ENCODE peak calls at places on chromosomes 2 and 18, in four cellular contexts. One of them, this sample, is unnamed.

GRCh38 chr2:20614201-20615045 is 36.5 kb downstream of the HS1BP3 start:
- DNase-seq in HCT116: no peak
- DNase-seq in gastrocnemius medialis: no peak
- DNase-seq in ovary: no peak
- DNase-seq in this sample: no peak

GRCh38 chr18:13141209-13141608 is 77.4 kb upstream of the LDLRAD4 start:
- DNase-seq in HCT116: no peak
- DNase-seq in gastrocnemius medialis: no peak
- DNase-seq in ovary: no peak
- DNase-seq in this sample: no peak

GRCh38 chr2:162200636-162201035 is 42.6 kb downstream of the FAP start:
- DNase-seq in HCT116: no peak
- DNase-seq in gastrocnemius medialis: no peak
- DNase-seq in ovary: no peak
- DNase-seq in this sample: no peak

GRCh38 chr2:63856302-63856600 is 14.6 kb downstream of the UGP2 start:
- DNase-seq in HCT116: no peak
- DNase-seq in gastrocnemius medialis: no peak
- DNase-seq in ovary: no peak
- DNase-seq in this sample: no peak

GRCh38 chr2:64462940-64463339 is 9.0 kb downstream of the LGALSL start:
- DNase-seq in HCT116: no peak
- DNase-seq in gastrocnemius medialis: no peak
- DNase-seq in ovary: no peak
- DNase-seq in this sample: no peak

GRCh38 chr18:2874765-2875164 is 28.0 kb downstream of the EMILIN2 start:
- DNase-seq in HCT116: no peak
- DNase-seq in gastrocnemius medialis: no peak
- DNase-seq in ovary: no peak
- DNase-seq in this sample: peak

GRCh38 chr2:88492002-88492401 is 39.5 kb upstream of the FOXI3 start:
- DNase-seq in HCT116: no peak
- DNase-seq in gastrocnemius medialis: no peak
- DNase-seq in ovary: no peak
- DNase-seq in this sample: peak

GRCh38 chr18:37385846-37386435 is 179.7 kb downstream of the CELF4 start:
- DNase-seq in HCT116: peak
- DNase-seq in gastrocnemius medialis: no peak
- DNase-seq in ovary: no peak
- DNase-seq in this sample: no peak

GRCh38 chr2:113858764-113859163 is 31.1 kb upstream of the ACTR3 start:
- DNase-seq in HCT116: no peak
- DNase-seq in gastrocnemius medialis: no peak
- DNase-seq in ovary: no peak
- DNase-seq in this sample: no peak

GRCh38 chr2:229376866-229377265 is 105.8 kb upstream of the PID1 start:
- DNase-seq in HCT116: no peak
- DNase-seq in gastrocnemius medialis: no peak
- DNase-seq in ovary: no peak
- DNase-seq in this sample: no peak

GRCh38 chr2:126571403-126571802 is 84.6 kb upstream of the GYPC start:
- DNase-seq in HCT116: no peak
- DNase-seq in gastrocnemius medialis: no peak
- DNase-seq in ovary: no peak
- DNase-seq in this sample: no peak

GRCh38 chr2:186749179-186749578 is 55.3 kb downstream of the FAM171B start:
- DNase-seq in HCT116: no peak
- DNase-seq in gastrocnemius medialis: no peak
- DNase-seq in ovary: no peak
- DNase-seq in this sample: no peak

GRCh38 chr2:13698847-13699246 is 933.7 kb upstream of the LRATD1 start:
- DNase-seq in HCT116: no peak
- DNase-seq in gastrocnemius medialis: no peak
- DNase-seq in ovary: no peak
- DNase-seq in this sample: no peak

GRCh38 chr18:3451989-3452749 is 2.2 kb downstream of the TGIF1 start:
- DNase-seq in HCT116: no peak
- DNase-seq in gastrocnemius medialis: peak
- DNase-seq in ovary: peak
- DNase-seq in this sample: peak

GRCh38 chr2:102674370-102674769 is 55.0 kb downstream of the SLC9A2 start:
- DNase-seq in HCT116: no peak
- DNase-seq in gastrocnemius medialis: no peak
- DNase-seq in ovary: no peak
- DNase-seq in this sample: no peak

GRCh38 chr2:142020368-142020767 is 110.4 kb downstream of the LRP1B start:
- DNase-seq in HCT116: no peak
- DNase-seq in gastrocnemius medialis: no peak
- DNase-seq in ovary: no peak
- DNase-seq in this sample: no peak

GRCh38 chr2:239700946-239701345 is 300.1 kb upstream of the HDAC4 start:
- DNase-seq in HCT116: no peak
- DNase-seq in gastrocnemius medialis: no peak
- DNase-seq in ovary: no peak
- DNase-seq in this sample: no peak

GRCh38 chr2:168348076-168348475 is 100.7 kb upstream of the STK39 start:
- DNase-seq in HCT116: peak
- DNase-seq in gastrocnemius medialis: no peak
- DNase-seq in ovary: no peak
- DNase-seq in this sample: no peak

GRCh38 chr2:219475697-219476604 is 22.7 kb upstream of the GMPPA start:
- DNase-seq in HCT116: no peak
- DNase-seq in gastrocnemius medialis: peak
- DNase-seq in ovary: peak
- DNase-seq in this sample: no peak

GRCh38 chr2:61758991-61759390 is 94.9 kb downstream of the FAM161A start:
- DNase-seq in HCT116: no peak
- DNase-seq in gastrocnemius medialis: no peak
- DNase-seq in ovary: no peak
- DNase-seq in this sample: no peak

GRCh38 chr2:189188446-189188845 is 8.9 kb upstream of the COL5A2 start:
- DNase-seq in HCT116: no peak
- DNase-seq in gastrocnemius medialis: no peak
- DNase-seq in ovary: no peak
- DNase-seq in this sample: no peak

GRCh38 chr18:78679861-78680260 is 299.8 kb upstream of the SALL3 start:
- DNase-seq in HCT116: no peak
- DNase-seq in gastrocnemius medialis: no peak
- DNase-seq in ovary: no peak
- DNase-seq in this sample: no peak

GRCh38 chr2:190344275-190344827 is 962 bp downstream of the INPP1 start:
- DNase-seq in HCT116: no peak
- DNase-seq in gastrocnemius medialis: peak
- DNase-seq in ovary: no peak
- DNase-seq in this sample: no peak

GRCh38 chr2:190343170-190343499 is 254 bp upstream of the INPP1 start:
- DNase-seq in HCT116: no peak
- DNase-seq in gastrocnemius medialis: no peak
- DNase-seq in ovary: no peak
- DNase-seq in this sample: peak

GRCh38 chr2:190340369-190340768 is 3.0 kb upstream of the INPP1 start:
- DNase-seq in HCT116: peak
- DNase-seq in gastrocnemius medialis: no peak
- DNase-seq in ovary: no peak
- DNase-seq in this sample: no peak

GRCh38 chr2:190342601-190343000 is 788 bp upstream of the INPP1 start:
- DNase-seq in HCT116: no peak
- DNase-seq in gastrocnemius medialis: no peak
- DNase-seq in ovary: no peak
- DNase-seq in this sample: no peak

DNA sequence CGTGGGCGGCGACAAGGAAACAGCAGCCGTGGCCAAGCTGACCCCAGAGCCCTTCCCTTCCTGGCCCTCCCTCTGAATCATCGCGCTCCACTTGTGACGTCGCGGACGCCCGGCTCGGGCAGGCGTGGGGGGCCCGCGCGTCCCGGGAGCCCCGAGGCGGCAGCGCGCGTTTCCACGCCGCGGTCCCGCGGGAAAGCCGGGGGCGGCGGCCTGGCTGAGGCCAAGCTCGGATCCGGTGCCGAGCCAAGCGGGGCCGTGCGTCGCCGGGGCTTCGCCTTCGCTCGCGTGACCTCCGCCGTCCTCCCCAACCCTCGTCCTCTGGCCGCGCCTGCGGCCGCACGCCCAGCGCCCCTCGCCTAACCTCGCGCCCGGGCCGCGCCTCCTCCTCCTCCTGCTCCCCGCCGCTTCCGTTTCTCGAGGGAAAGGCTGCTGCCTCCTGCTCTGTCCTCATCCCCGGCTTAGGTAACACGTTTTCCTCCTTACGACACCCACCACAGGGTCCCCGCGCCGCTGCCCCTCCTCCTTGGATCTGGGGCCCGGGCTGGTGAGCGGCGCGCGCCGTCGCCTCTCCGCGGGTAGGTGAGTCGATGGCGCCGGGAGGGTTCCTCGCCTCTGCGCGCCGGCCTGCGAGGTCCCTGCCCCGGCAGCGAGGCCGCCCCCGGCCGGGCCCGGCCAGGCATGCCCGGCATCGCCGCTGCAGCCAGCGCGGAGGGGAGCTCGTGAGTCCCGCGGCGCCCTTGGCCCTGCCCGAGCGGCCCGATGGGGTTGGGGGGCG is at the start of gene INPP1:
- DNase-seq in HCT116: no peak
- DNase-seq in gastrocnemius medialis: peak
- DNase-seq in ovary: peak
- DNase-seq in this sample: peak
- TF ChIP-seq POLR2A in HCT116: peak
- TF ChIP-seq POLR2A in gastrocnemius medialis: peak
- TF ChIP-seq POLR2A in ovary: peak
- TF ChIP-seq POLR2A in this sample: no peak

GRCh38 chr2:119223521-119224390 is at the start of gene STEAP3:
- DNase-seq in HCT116: peak
- DNase-seq in gastrocnemius medialis: peak
- DNase-seq in ovary: peak
- DNase-seq in this sample: peak
- TF ChIP-seq POLR2A in HCT116: peak
- TF ChIP-seq POLR2A in gastrocnemius medialis: peak
- TF ChIP-seq POLR2A in ovary: no peak
- TF ChIP-seq POLR2A in this sample: no peak

GRCh38 chr2:238256111-238256510 is 16.3 kb upstream of the HES6 start:
- DNase-seq in HCT116: no peak
- DNase-seq in gastrocnemius medialis: no peak
- DNase-seq in ovary: no peak
- DNase-seq in this sample: no peak

GRCh38 chr2:238254095-238254494 is 14.3 kb upstream of the HES6 start:
- DNase-seq in HCT116: no peak
- DNase-seq in gastrocnemius medialis: no peak
- DNase-seq in ovary: no peak
- DNase-seq in this sample: no peak

GRCh38 chr2:238256594-238257104 is 16.8 kb upstream of the HES6 start:
- DNase-seq in HCT116: peak
- DNase-seq in gastrocnemius medialis: peak
- DNase-seq in ovary: no peak
- DNase-seq in this sample: no peak

GRCh38 chr2:238255636-238256035 is 15.8 kb upstream of the HES6 start:
- DNase-seq in HCT116: no peak
- DNase-seq in gastrocnemius medialis: no peak
- DNase-seq in ovary: no peak
- DNase-seq in this sample: no peak

GRCh38 chr2:238255146-238255545 is 15.3 kb upstream of the HES6 start:
- DNase-seq in HCT116: no peak
- DNase-seq in gastrocnemius medialis: no peak
- DNase-seq in ovary: no peak
- DNase-seq in this sample: no peak
- TF ChIP-seq POLR2A in HCT116: no peak
- TF ChIP-seq POLR2A in gastrocnemius medialis: no peak
- TF ChIP-seq POLR2A in ovary: no peak
- TF ChIP-seq POLR2A in this sample: no peak

GRCh38 chr2:170770304-170771048 is at the start of gene ERICH2:
- DNase-seq in HCT116: peak
- DNase-seq in gastrocnemius medialis: peak
- DNase-seq in ovary: peak
- DNase-seq in this sample: peak
- TF ChIP-seq POLR2A in HCT116: no peak
- TF ChIP-seq POLR2A in gastrocnemius medialis: no peak
- TF ChIP-seq POLR2A in ovary: no peak
- TF ChIP-seq POLR2A in this sample: no peak

DNA sequence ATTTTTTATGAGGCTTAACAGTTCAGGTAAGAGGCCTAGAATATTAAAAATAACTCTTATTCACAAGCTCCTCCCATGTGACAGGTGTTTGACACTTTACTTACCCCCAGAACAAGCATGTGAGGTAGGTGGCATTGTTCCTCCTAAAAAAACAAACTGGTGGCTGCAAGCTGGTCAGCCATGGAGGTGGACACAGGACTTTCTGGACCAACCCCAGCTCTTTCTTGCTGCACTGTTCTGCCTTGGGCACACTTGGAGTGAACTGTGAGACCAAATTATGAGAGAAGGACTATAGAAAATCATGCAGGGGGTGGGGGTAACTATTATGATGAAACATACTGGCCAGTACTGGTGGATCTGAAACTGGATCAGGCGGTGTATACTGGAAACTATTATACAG is 56.6 kb downstream of the PTPRM start:
- DNase-seq in HCT116: no peak
- DNase-seq in gastrocnemius medialis: no peak
- DNase-seq in ovary: no peak
- DNase-seq in this sample: no peak
- TF ChIP-seq POLR2A in HCT116: no peak
- TF ChIP-seq POLR2A in gastrocnemius medialis: no peak
- TF ChIP-seq POLR2A in ovary: no peak
- TF ChIP-seq POLR2A in this sample: no peak

DNA sequence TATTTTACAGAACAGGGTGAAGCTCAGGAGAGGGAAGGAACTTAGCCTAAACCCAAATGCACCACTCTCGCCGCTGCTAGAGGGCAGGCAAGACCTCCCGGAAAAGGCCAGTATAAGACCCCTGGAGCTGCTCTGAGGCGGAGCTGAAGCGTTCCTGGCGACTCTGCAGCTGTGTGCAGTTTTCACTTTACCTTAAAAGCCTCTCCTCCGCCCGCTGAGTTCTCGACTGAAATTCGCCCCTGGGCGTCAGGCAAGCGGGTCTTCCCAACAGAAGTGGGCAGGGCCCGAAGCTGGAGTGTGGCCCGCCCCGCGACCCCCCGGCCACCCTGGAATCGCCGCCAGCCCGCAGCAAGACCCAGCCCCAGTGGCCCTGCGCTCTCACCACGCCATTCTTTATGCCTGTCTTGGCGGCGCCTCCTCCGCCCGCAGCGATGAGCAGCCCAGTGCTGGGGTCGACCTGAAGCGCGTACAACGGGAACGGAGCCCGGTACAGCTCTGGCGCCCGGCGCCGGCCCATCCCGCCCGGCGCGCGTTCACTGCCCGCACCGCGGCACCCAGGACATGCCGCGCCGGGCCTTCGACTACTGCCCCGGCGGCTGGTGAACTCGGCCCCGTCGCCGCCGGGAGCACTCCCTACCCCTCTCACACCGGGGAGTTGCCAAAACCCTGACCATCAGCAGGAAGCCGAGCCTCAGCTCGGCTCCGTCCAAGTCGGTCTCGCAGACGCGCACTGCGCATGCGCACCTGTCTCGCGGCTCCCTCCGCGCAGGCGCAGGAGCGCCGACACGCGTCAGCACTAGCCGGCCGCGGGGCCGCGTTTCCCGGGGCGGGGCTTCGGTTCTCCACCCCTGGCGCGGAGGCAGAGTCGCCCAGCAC is at the start of gene PREB:
- DNase-seq in HCT116: peak
- DNase-seq in gastrocnemius medialis: peak
- DNase-seq in ovary: peak
- DNase-seq in this sample: peak
- TF ChIP-seq POLR2A in HCT116: peak
- TF ChIP-seq POLR2A in gastrocnemius medialis: peak
- TF ChIP-seq POLR2A in ovary: peak
- TF ChIP-seq POLR2A in this sample: no peak